ENCODE peak calls at places on chromosomes 7 and 10, in eight cellular contexts. One of them, this sample, is unnamed.

GRCh38 chr7:78605131-78605530 is 806.6 kb downstream of the PHTF2 start:
- DNase-seq in hepatocyte: no peak
- DNase-seq in fibroblast of lung: peak; percentile 2
- DNase-seq in right atrium auricular region: no peak
- DNase-seq in left ventricle myocardium inferior: no peak
- DNase-seq in BE2C: no peak
- DNase-seq in mesendoderm: peak; percentile 30
- DNase-seq in psoas muscle: no peak
- DNase-seq in this sample: no peak

GRCh38 chr7:17706734-17707133 is 233.6 kb downstream of the SNX13 start:
- DNase-seq in right atrium auricular region: no peak
- DNase-seq in hepatocyte: peak; percentile 74
- DNase-seq in fibroblast of lung: peak; percentile 85
- DNase-seq in psoas muscle: no peak
- DNase-seq in BE2C: peak; percentile 59
- DNase-seq in mesendoderm: peak; percentile 81
- DNase-seq in left ventricle myocardium inferior: no peak
- DNase-seq in this sample: peak; percentile 43

GRCh38 chr7:106101726-106102125 is 10.4 kb downstream of the SYPL1 start:
- DNase-seq in fibroblast of lung: no peak
- DNase-seq in hepatocyte: no peak
- DNase-seq in right atrium auricular region: no peak
- DNase-seq in psoas muscle: no peak
- DNase-seq in BE2C: no peak
- DNase-seq in mesendoderm: no peak
- DNase-seq in left ventricle myocardium inferior: no peak
- DNase-seq in this sample: no peak

GRCh38 chr7:36278767-36279171 is 110.9 kb upstream of the ANLN start:
- DNase-seq in hepatocyte: peak; percentile 85
- DNase-seq in left ventricle myocardium inferior: no peak
- DNase-seq in psoas muscle: no peak
- DNase-seq in mesendoderm: peak; percentile 72
- DNase-seq in fibroblast of lung: peak; percentile 84
- DNase-seq in right atrium auricular region: peak; percentile 38
- DNase-seq in BE2C: peak; percentile 52
- DNase-seq in this sample: no peak

GRCh38 chr7:26515462-26515861 is 223.8 kb downstream of the SNX10 start:
- DNase-seq in psoas muscle: no peak
- DNase-seq in BE2C: no peak
- DNase-seq in mesendoderm: no peak
- DNase-seq in fibroblast of lung: no peak
- DNase-seq in left ventricle myocardium inferior: no peak
- DNase-seq in hepatocyte: no peak
- DNase-seq in right atrium auricular region: no peak
- DNase-seq in this sample: no peak

GRCh38 chr7:148856035-148856881 is 27.8 kb downstream of the EZH2 start:
- DNase-seq in BE2C: peak; percentile 29
- DNase-seq in right atrium auricular region: no peak
- DNase-seq in left ventricle myocardium inferior: no peak
- DNase-seq in fibroblast of lung: peak; percentile 51
- DNase-seq in hepatocyte: peak; percentile 27
- DNase-seq in mesendoderm: peak; percentile 54
- DNase-seq in psoas muscle: no peak
- DNase-seq in this sample: no peak

GRCh38 chr7:8052824-8053223 is 84.2 kb downstream of the GLCCI1 start:
- DNase-seq in mesendoderm: no peak
- DNase-seq in hepatocyte: no peak
- DNase-seq in fibroblast of lung: no peak
- DNase-seq in BE2C: no peak
- DNase-seq in psoas muscle: no peak
- DNase-seq in left ventricle myocardium inferior: no peak
- DNase-seq in right atrium auricular region: no peak
- DNase-seq in this sample: no peak

GRCh38 chr7:40815512-40815911 is 680.7 kb downstream of the SUGCT start:
- DNase-seq in BE2C: no peak
- DNase-seq in hepatocyte: no peak
- DNase-seq in right atrium auricular region: no peak
- DNase-seq in fibroblast of lung: peak; percentile 77
- DNase-seq in psoas muscle: no peak
- DNase-seq in left ventricle myocardium inferior: no peak
- DNase-seq in mesendoderm: no peak
- DNase-seq in this sample: no peak

GRCh38 chr7:28626191-28626590 is 213.9 kb downstream of the CREB5 start:
- DNase-seq in fibroblast of lung: no peak
- DNase-seq in right atrium auricular region: no peak
- DNase-seq in left ventricle myocardium inferior: no peak
- DNase-seq in psoas muscle: no peak
- DNase-seq in BE2C: no peak
- DNase-seq in mesendoderm: no peak
- DNase-seq in hepatocyte: no peak
- DNase-seq in this sample: no peak

GRCh38 chr7:30285067-30285530 is 702 bp downstream of the ZNRF2 start:
- DNase-seq in right atrium auricular region: no peak
- DNase-seq in hepatocyte: peak; percentile 76
- DNase-seq in mesendoderm: peak; percentile 44
- DNase-seq in BE2C: peak; percentile 46
- DNase-seq in left ventricle myocardium inferior: peak; percentile 40
- DNase-seq in psoas muscle: peak; percentile 56
- DNase-seq in fibroblast of lung: peak; percentile 24
- DNase-seq in this sample: no peak

GRCh38 chr10:13563481-13564445 is 23.0 kb upstream of the PRPF18 start:
- DNase-seq in left ventricle myocardium inferior: no peak
- DNase-seq in BE2C: no peak
- DNase-seq in fibroblast of lung: no peak
- DNase-seq in mesendoderm: no peak
- DNase-seq in right atrium auricular region: no peak
- DNase-seq in hepatocyte: no peak
- DNase-seq in psoas muscle: no peak
- DNase-seq in this sample: no peak

GRCh38 chr7:77238703-77239136 is 39.1 kb upstream of the FGL2 start:
- DNase-seq in BE2C: no peak
- DNase-seq in psoas muscle: no peak
- DNase-seq in right atrium auricular region: no peak
- DNase-seq in mesendoderm: no peak
- DNase-seq in left ventricle myocardium inferior: no peak
- DNase-seq in hepatocyte: no peak
- DNase-seq in fibroblast of lung: no peak
- DNase-seq in this sample: no peak

GRCh38 chr10:110963162-110963561 is 43.8 kb downstream of the SHOC2 start:
- DNase-seq in right atrium auricular region: no peak
- DNase-seq in mesendoderm: no peak
- DNase-seq in psoas muscle: no peak
- DNase-seq in BE2C: no peak
- DNase-seq in fibroblast of lung: no peak
- DNase-seq in left ventricle myocardium inferior: no peak
- DNase-seq in hepatocyte: no peak
- DNase-seq in this sample: no peak

GRCh38 chr10:129035052-129035805 is 431.8 kb upstream of the MGMT start:
- DNase-seq in psoas muscle: no peak
- DNase-seq in fibroblast of lung: peak; percentile 26
- DNase-seq in left ventricle myocardium inferior: no peak
- DNase-seq in BE2C: no peak
- DNase-seq in mesendoderm: no peak
- DNase-seq in hepatocyte: no peak
- DNase-seq in right atrium auricular region: no peak
- DNase-seq in this sample: no peak

GRCh38 chr10:93261961-93262610 is 188.4 kb downstream of the CYP26A1 start:
- DNase-seq in BE2C: no peak
- DNase-seq in left ventricle myocardium inferior: no peak
- DNase-seq in mesendoderm: no peak
- DNase-seq in psoas muscle: no peak
- DNase-seq in right atrium auricular region: no peak
- DNase-seq in hepatocyte: no peak
- DNase-seq in fibroblast of lung: no peak
- DNase-seq in this sample: no peak

GRCh38 chr10:69619626-69620025 is 10.4 kb upstream of the FAM241B start:
- DNase-seq in fibroblast of lung: no peak
- DNase-seq in BE2C: no peak
- DNase-seq in psoas muscle: no peak
- DNase-seq in right atrium auricular region: no peak
- DNase-seq in left ventricle myocardium inferior: no peak
- DNase-seq in hepatocyte: no peak
- DNase-seq in mesendoderm: no peak
- DNase-seq in this sample: no peak

GRCh38 chr10:69620625-69621024 is 9.4 kb upstream of the FAM241B start:
- DNase-seq in BE2C: no peak
- DNase-seq in left ventricle myocardium inferior: no peak
- DNase-seq in hepatocyte: no peak
- DNase-seq in mesendoderm: no peak
- DNase-seq in right atrium auricular region: no peak
- DNase-seq in psoas muscle: no peak
- DNase-seq in fibroblast of lung: no peak
- DNase-seq in this sample: no peak

GRCh38 chr10:69626826-69627225 is 3.2 kb upstream of the FAM241B start:
- DNase-seq in hepatocyte: no peak
- DNase-seq in psoas muscle: no peak
- DNase-seq in mesendoderm: no peak
- DNase-seq in fibroblast of lung: no peak
- DNase-seq in right atrium auricular region: no peak
- DNase-seq in left ventricle myocardium inferior: no peak
- DNase-seq in BE2C: no peak
- DNase-seq in this sample: no peak

GRCh38 chr10:69628876-69629275 is 1.2 kb upstream of the FAM241B start:
- DNase-seq in psoas muscle: no peak
- DNase-seq in mesendoderm: no peak
- DNase-seq in right atrium auricular region: peak; percentile 38
- DNase-seq in hepatocyte: no peak
- DNase-seq in BE2C: no peak
- DNase-seq in fibroblast of lung: no peak
- DNase-seq in left ventricle myocardium inferior: no peak
- DNase-seq in this sample: no peak

DNA sequence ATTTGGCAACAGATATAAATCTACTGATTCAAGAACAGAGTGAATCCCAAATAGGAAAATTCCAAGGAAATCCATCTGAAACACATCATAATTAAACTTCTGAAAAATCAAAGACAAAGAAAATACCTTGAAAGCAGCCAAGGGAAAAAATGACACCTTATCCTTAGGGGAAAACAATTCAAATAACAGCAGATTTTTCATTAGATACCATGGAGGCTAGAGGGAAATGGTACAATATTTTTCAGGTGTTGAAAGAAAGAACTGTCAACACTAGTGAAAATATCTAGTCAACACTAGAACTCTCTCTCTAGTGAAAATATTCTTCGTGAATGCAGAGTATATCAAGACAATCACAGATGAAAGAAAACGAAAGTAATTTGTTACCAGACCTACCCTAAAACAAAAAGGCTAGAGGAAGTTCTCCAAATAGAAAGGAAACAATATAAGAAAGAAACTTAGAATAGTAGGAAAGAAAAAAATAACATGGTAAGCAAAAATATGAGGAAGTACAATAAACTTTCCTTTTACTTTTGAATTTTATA is 5.7 kb upstream of the FAM241B start:
- DNase-seq in BE2C: no peak
- DNase-seq in psoas muscle: no peak
- DNase-seq in fibroblast of lung: no peak
- DNase-seq in hepatocyte: no peak
- DNase-seq in right atrium auricular region: no peak
- DNase-seq in mesendoderm: no peak
- DNase-seq in left ventricle myocardium inferior: no peak
- DNase-seq in this sample: no peak
- H3K27me3 ChIP-seq in BE2C: no peaks in the 10 kb centered on the region
- H3K27me3 ChIP-seq in psoas muscle: peaks cover 12% of the 10 kb centered on the region
- H3K27me3 ChIP-seq in fibroblast of lung: peaks cover 3% of the 10 kb centered on the region
- H3K27me3 ChIP-seq in hepatocyte: no peaks in the 10 kb centered on the region
- H3K27me3 ChIP-seq in right atrium auricular region: no peaks in the 10 kb centered on the region
- H3K27me3 ChIP-seq in mesendoderm: no peaks in the 10 kb centered on the region
- H3K27me3 ChIP-seq in left ventricle myocardium inferior: peaks cover 56% of the 10 kb centered on the region
- H3K27me3 ChIP-seq in this sample: no peaks in the 10 kb centered on the region

GRCh38 chr7:141190467-141190866 is 116.6 kb downstream of the TMEM178B start:
- DNase-seq in hepatocyte: no peak
- DNase-seq in fibroblast of lung: no peak
- DNase-seq in left ventricle myocardium inferior: no peak
- DNase-seq in right atrium auricular region: no peak
- DNase-seq in psoas muscle: no peak
- DNase-seq in BE2C: no peak
- DNase-seq in mesendoderm: no peak
- DNase-seq in this sample: no peak
- H3K27me3 ChIP-seq in hepatocyte: no peaks in the 10 kb centered on the region
- H3K27me3 ChIP-seq in fibroblast of lung: no peaks in the 10 kb centered on the region
- H3K27me3 ChIP-seq in left ventricle myocardium inferior: no peaks in the 10 kb centered on the region
- H3K27me3 ChIP-seq in right atrium auricular region: no peaks in the 10 kb centered on the region
- H3K27me3 ChIP-seq in psoas muscle: no peaks in the 10 kb centered on the region
- H3K27me3 ChIP-seq in BE2C: no peaks in the 10 kb centered on the region
- H3K27me3 ChIP-seq in mesendoderm: no peaks in the 10 kb centered on the region
- H3K27me3 ChIP-seq in this sample: no peaks in the 10 kb centered on the region

DNA sequence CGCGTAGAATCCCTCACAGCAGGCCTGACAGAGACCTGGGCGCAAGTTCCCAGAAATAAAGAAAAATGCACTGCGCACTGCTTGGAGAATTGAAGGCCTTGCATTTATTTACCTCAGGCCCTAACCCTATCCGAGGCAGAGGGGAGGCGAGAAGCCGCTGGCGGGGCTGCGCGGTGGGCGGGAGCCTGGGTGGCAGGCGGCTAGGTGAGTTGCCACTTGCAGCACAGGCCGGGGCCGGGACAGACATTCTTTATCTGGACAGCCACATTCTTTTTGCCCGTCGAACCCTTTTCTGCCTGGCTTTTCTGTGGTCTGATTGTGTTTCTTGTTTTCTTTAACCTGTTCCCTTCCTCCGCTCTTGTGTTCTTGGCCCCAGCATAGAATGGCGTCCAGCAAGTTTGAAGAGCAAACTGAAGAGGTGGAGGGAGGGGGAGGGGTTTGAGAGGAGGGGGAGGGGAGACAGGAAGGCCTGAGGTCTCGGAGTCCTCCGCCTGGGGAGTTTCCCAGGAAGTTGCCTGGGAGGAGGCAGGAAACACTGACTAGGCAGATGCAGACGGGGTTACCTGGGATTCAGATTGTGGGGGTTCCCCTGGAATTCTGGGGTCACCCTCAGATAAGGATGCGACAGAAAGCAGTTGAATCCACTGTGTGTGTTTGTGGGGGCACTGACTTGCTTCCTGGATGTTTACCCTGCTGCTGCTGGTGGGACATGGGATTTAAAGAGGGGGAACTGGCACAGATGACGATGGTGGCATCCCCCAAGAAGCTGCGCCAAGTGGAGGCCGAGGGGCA is 5.1 kb downstream of the SHH start:
- DNase-seq in right atrium auricular region: no peak
- DNase-seq in psoas muscle: no peak
- DNase-seq in left ventricle myocardium inferior: no peak
- DNase-seq in mesendoderm: peak; percentile 81
- DNase-seq in BE2C: no peak
- DNase-seq in hepatocyte: peak; percentile 65
- DNase-seq in fibroblast of lung: no peak
- DNase-seq in this sample: no peak
- H3K27me3 ChIP-seq in right atrium auricular region: peaks cover 18% of the 10 kb centered on the region
- H3K27me3 ChIP-seq in psoas muscle: peaks cover 100% of the 10 kb centered on the region
- H3K27me3 ChIP-seq in left ventricle myocardium inferior: peaks cover 100% of the 10 kb centered on the region
- H3K27me3 ChIP-seq in mesendoderm: peaks cover 39% of the 10 kb centered on the region
- H3K27me3 ChIP-seq in BE2C: peaks cover 96% of the 10 kb centered on the region
- H3K27me3 ChIP-seq in hepatocyte: peaks cover 65% of the 10 kb centered on the region
- H3K27me3 ChIP-seq in fibroblast of lung: peaks cover 55% of the 10 kb centered on the region
- H3K27me3 ChIP-seq in this sample: peaks cover 59% of the 10 kb centered on the region

GRCh38 chr7:31476073-31476745 is 37.7 kb upstream of the ITPRID1 start:
- DNase-seq in left ventricle myocardium inferior: no peak
- DNase-seq in mesendoderm: peak; percentile 25
- DNase-seq in fibroblast of lung: no peak
- DNase-seq in hepatocyte: no peak
- DNase-seq in psoas muscle: no peak
- DNase-seq in BE2C: no peak
- DNase-seq in right atrium auricular region: no peak
- DNase-seq in this sample: no peak

GRCh38 chr7:31478744-31479143 is 35.1 kb upstream of the ITPRID1 start:
- DNase-seq in BE2C: no peak
- DNase-seq in hepatocyte: no peak
- DNase-seq in right atrium auricular region: no peak
- DNase-seq in fibroblast of lung: no peak
- DNase-seq in psoas muscle: no peak
- DNase-seq in left ventricle myocardium inferior: no peak
- DNase-seq in mesendoderm: no peak
- DNase-seq in this sample: no peak

GRCh38 chr7:31478018-31478417 is 35.9 kb upstream of the ITPRID1 start:
- DNase-seq in right atrium auricular region: no peak
- DNase-seq in mesendoderm: peak; percentile 65
- DNase-seq in psoas muscle: no peak
- DNase-seq in fibroblast of lung: no peak
- DNase-seq in left ventricle myocardium inferior: no peak
- DNase-seq in BE2C: no peak
- DNase-seq in hepatocyte: no peak
- DNase-seq in this sample: no peak
- H3K27me3 ChIP-seq in right atrium auricular region: no peaks in the 10 kb centered on the region
- H3K27me3 ChIP-seq in mesendoderm: no peaks in the 10 kb centered on the region
- H3K27me3 ChIP-seq in psoas muscle: no peaks in the 10 kb centered on the region
- H3K27me3 ChIP-seq in fibroblast of lung: no peaks in the 10 kb centered on the region
- H3K27me3 ChIP-seq in left ventricle myocardium inferior: peaks cover 21% of the 10 kb centered on the region
- H3K27me3 ChIP-seq in BE2C: no peaks in the 10 kb centered on the region
- H3K27me3 ChIP-seq in hepatocyte: no peaks in the 10 kb centered on the region
- H3K27me3 ChIP-seq in this sample: peaks cover 8% of the 10 kb centered on the region